ENCODE peak calls at places on chromosome 6, in five cellular contexts. E is transverse colon, Y is cardiac muscle cell, Q is astrocyte of the cerebellum, N is bronchial epithelial cell. F is an unnamed sample.

GRCh38 chr6:6872924-6873344 is 234.8 kb upstream of the RREB1 start:
- DNase-seq in E (no peak), Y (no peak), Q (no peak), N (no peak), F (no peak)

GRCh38 chr6:149130093-149130872 is 187.2 kb upstream of the TAB2 start:
- DNase-seq in E (no peak), Y (no peak), Q (no peak), N (peak; percentile 22), F (no peak)

GRCh38 chr6:16505711-16506362 is 255.4 kb downstream of the ATXN1 start:
- DNase-seq in E (peak; percentile 15), Y (peak; percentile 82), Q (peak; percentile 59), N (no peak), F (no peak)

GRCh38 chr6:139236105-139236504 is 55.7 kb downstream of the TXLNB start:
- DNase-seq in E (no peak), Y (no peak), Q (no peak), N (no peak), F (no peak)

GRCh38 chr6:22153384-22154158 is 143.3 kb downstream of the PRL start:
- DNase-seq in E (no peak), Y (no peak), Q (no peak), N (no peak), F (no peak)

GRCh38 chr6:157240059-157240959 is 83.0 kb downstream of the TMEM242 start:
- DNase-seq in E (peak; percentile 75), Y (peak; percentile 38), Q (no peak), N (no peak), F (peak; percentile 8)

GRCh38 chr6:139855741-139856206 is 481.3 kb upstream of the CITED2 start:
- DNase-seq in E (no peak), Y (no peak), Q (no peak), N (no peak), F (no peak)

GRCh38 chr6:81890846-81891245 is 138.4 kb upstream of the TENT5A start:
- DNase-seq in E (no peak), Y (peak; percentile 36), Q (peak; percentile 84), N (peak; percentile 18), F (peak; percentile 11)

GRCh38 chr6:108915258-108915657 is 67.0 kb downstream of the ARMC2 start:
- DNase-seq in E (no peak), Y (no peak), Q (no peak), N (no peak), F (no peak)

GRCh38 chr6:42391441-42391840 is 60.3 kb downstream of the TRERF1 start:
- DNase-seq in E (no peak), Y (no peak), Q (no peak), N (no peak), F (no peak)

GRCh38 chr6:121260651-121261102 is 73.6 kb downstream of the TBC1D32 start:
- DNase-seq in E (no peak), Y (peak; percentile 93), Q (no peak), N (no peak), F (peak; percentile 32)

GRCh38 chr6:105779113-105779512 is 307.0 kb upstream of the PRDM1 start:
- DNase-seq in E (no peak), Y (no peak), Q (no peak), N (no peak), F (no peak)

GRCh38 chr6:118645395-118645794 is 6.0 kb downstream of the CEP85L start:
- DNase-seq in E (no peak), Y (no peak), Q (no peak), N (no peak), F (peak; percentile 17)

GRCh38 chr6:19898141-19898740 is 61.1 kb downstream of the ID4 start:
- DNase-seq in E (no peak), Y (no peak), Q (no peak), N (no peak), F (no peak)

GRCh38 chr6:116158641-116159040 is 32.7 kb upstream of the COL10A1 start:
- DNase-seq in E (no peak), Y (peak; percentile 25), Q (peak; percentile 11), N (peak; percentile 7), F (no peak)

GRCh38 chr6:23559587-23560343 is 566.2 kb upstream of the NRSN1 start:
- DNase-seq in E (peak; percentile 68), Y (no peak), Q (no peak), N (no peak), F (no peak)

GRCh38 chr6:56770011-56770520 is 127.4 kb upstream of the DST start:
- DNase-seq in E (no peak), Y (peak; percentile 40), Q (no peak), N (no peak), F (no peak)

GRCh38 chr6:12381587-12381986 is 91.4 kb downstream of the EDN1 start:
- DNase-seq in E (no peak), Y (no peak), Q (no peak), N (peak; percentile 59), F (no peak)

GRCh38 chr6:45836984-45837383 is 178.7 kb downstream of the CLIC5 start:
- DNase-seq in E (no peak), Y (no peak), Q (no peak), N (peak; percentile 10), F (no peak)

GRCh38 chr6:135637701-135638100 is 140.2 kb upstream of the AHI1 start:
- DNase-seq in E (no peak), Y (peak; percentile 51), Q (no peak), N (no peak), F (no peak)

GRCh38 chr6:152271681-152272464 is 365.3 kb downstream of the SYNE1 start:
- DNase-seq in E (peak; percentile 21), Y (peak; percentile 77), Q (peak; percentile 86), N (peak; percentile 92), F (peak; percentile 51)

GRCh38 chr6:137873273-137873762 is 6.3 kb downstream of the TNFAIP3 start:
- DNase-seq in E (peak; percentile 86), Y (peak; percentile 98), Q (peak; percentile 61), N (peak; percentile 97), F (peak; percentile 97)

GRCh38 chr6:132995432-132995831 is 181.1 kb downstream of the RPS12 start:
- DNase-seq in E (no peak), Y (no peak), Q (no peak), N (peak; percentile 22), F (peak; percentile 11)

GRCh38 chr6:165959627-165960026 is 208.0 kb downstream of the TBXT start:
- DNase-seq in E (no peak), Y (no peak), Q (no peak), N (no peak), F (no peak)

GRCh38 chr6:31168606-31169005 is 1.9 kb downstream of the POU5F1 start:
- DNase-seq in E (no peak), Y (no peak), Q (no peak), N (no peak), F (no peak)

GRCh38 chr6:149545754-149546471 is at the start of gene PPIL4:
- DNase-seq in E (peak; percentile 97), Y (peak; percentile 98), Q (peak; percentile 86), N (peak; percentile 80), F (peak; percentile 92)

GRCh38 chr6:73774311-73774766 is 78.3 kb downstream of the CD109 start:
- DNase-seq in E (peak; percentile 9), Y (peak; percentile 98), Q (peak; percentile 81), N (peak; percentile 71), F (peak; percentile 97)

GRCh38 chr6:138222901-138223546 is 4.7 kb upstream of the PBOV1 start:
- DNase-seq in E (no peak), Y (peak; percentile 23), Q (no peak), N (no peak), F (no peak)

DNA sequence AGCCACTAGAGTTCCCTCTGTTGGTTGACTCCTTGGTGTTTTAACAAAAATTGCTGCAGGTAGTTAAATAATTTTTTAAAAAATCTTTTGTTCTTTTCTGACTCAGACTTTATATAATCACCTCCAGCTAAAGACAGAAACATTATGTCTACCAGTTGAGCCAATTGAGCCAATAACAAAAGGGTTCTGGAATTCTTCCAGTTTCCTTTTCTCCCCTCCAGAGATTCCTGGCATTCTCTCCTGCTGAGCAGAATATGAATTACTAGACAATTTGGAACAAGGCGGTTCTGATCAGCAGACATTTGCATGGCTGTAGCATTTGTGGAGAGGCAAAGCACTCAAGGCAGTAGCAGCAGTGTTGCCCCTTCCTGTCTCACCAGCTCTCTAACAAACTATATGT is 144.0 kb upstream of the SLC35B3 start:
- DNase-seq in E (no peak), Y (no peak), Q (peak; percentile 22), N (peak; percentile 63), F (peak; percentile 47)
- TF ChIP-seq CTCF in E (no peak), Y (no peak), Q (no peak), N (no peak), F (no peak)

DNA sequence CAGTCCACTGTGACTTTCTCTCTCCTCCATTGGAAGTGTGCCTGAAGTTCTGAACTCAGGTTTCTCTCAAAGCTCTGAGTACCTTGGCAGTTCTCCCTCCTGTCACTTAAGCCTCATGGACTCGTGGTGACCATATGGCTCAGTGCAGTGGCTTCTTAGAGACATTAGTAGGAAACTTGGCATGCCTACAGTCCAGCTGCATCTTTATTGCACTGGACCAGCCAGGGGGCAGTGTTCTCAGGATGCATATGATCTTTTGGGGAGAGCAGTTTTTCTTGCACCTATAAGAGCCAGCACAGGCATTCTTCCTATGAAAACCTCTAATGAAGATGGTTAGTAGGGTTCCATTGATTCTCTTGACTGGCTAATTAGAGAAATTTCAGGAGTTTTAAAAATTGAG is 47.5 kb upstream of the KCNK16 start:
- DNase-seq in E (no peak), Y (no peak), Q (no peak), N (peak; percentile 2), F (peak; percentile 9)
- TF ChIP-seq CTCF in E (no peak), Y (peak; percentile 27), Q (no peak), N (peak; percentile 27), F (no peak)

DNA sequence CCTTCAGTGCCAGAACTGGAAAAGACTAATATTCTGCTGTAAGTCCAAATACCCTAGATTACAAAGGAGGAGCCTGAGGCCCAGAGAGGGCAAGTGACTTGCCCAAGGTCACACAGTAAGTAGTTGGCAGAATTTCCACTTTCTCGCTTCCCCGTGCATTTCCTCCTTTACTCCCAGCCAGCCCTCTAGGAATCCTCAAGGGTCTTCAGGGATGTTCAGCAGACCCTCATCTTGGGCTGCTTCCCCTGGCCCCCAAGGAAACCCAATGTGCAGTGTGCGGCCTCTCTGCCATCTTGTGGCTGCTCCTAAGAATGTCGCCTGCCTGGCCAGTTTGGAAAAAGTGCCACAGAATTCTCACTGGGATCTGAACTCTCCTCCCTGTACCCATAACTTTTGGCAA is 217.7 kb upstream of the LRFN2 start:
- DNase-seq in E (no peak), Y (no peak), Q (no peak), N (no peak), F (no peak)
- TF ChIP-seq CTCF in E (no peak), Y (peak; percentile 19), Q (peak; percentile 12), N (peak; percentile 24), F (no peak)

GRCh38 chr6:44808148-44808547 is 420.6 kb downstream of the CDC5L start:
- DNase-seq in E (no peak), Y (no peak), Q (no peak), N (no peak), F (no peak)

GRCh38 chr6:44809256-44809655 is 421.8 kb downstream of the CDC5L start:
- DNase-seq in E (no peak), Y (no peak), Q (no peak), N (no peak), F (no peak)

GRCh38 chr6:44804546-44804945 is 417.0 kb downstream of the CDC5L start:
- DNase-seq in E (no peak), Y (no peak), Q (no peak), N (no peak), F (no peak)

GRCh38 chr6:44805239-44805849 is 417.8 kb downstream of the CDC5L start:
- DNase-seq in E (no peak), Y (peak; percentile 45), Q (peak; percentile 8), N (no peak), F (no peak)

DNA sequence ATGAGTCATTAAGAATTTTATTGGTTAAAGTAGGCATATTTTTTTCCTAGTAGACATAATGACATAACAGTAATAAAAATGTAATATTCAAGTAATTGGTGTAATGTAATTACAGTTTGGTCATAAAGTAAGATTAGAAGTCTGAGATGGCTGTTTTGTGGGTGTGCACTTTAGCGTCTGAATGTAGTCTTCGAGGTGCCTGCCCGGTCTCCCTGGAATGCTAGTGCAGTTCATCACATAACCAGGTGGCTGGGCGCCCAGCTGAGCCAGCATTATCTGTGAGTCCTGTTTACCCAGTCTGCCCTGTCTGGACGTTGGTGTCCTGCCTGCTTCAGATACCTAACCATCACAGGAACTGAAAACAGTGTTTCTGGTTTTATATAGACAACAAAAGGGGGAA is 419.1 kb downstream of the CDC5L start:
- DNase-seq in E (peak; percentile 23), Y (no peak), Q (no peak), N (no peak), F (no peak)
- TF ChIP-seq CTCF in E (no peak), Y (no peak), Q (no peak), N (no peak), F (no peak)

F was measured in MCF 10A.